ENCODE peak calls at places on chromosomes 4 and X, in four cellular contexts. One of them, this sample, is unnamed. For H3K27me3, the result is how much of the 10 kb centered on the place peaks cover.

GRCh38 chrX:43165343-43165920 is 387.5 kb upstream of the PPP1R2C start:
- DNase-seq in breast epithelium: no peak
- DNase-seq in spleen: no peak
- DNase-seq in upper lobe of left lung: no peak
- DNase-seq in this sample: no peak

GRCh38 chrX:2677764-2678163 is 13.3 kb upstream of the CD99 start:
- DNase-seq in breast epithelium: peak
- DNase-seq in spleen: no peak
- DNase-seq in upper lobe of left lung: no peak
- DNase-seq in this sample: peak

GRCh38 chrX:14864626-14865025 is 8.2 kb downstream of the FANCB start:
- DNase-seq in breast epithelium: no peak
- DNase-seq in spleen: no peak
- DNase-seq in upper lobe of left lung: no peak
- DNase-seq in this sample: no peak

GRCh38 chr4:31034550-31034949 is 314.4 kb downstream of the PCDH7 start:
- DNase-seq in breast epithelium: no peak
- DNase-seq in spleen: no peak
- DNase-seq in upper lobe of left lung: no peak
- DNase-seq in this sample: no peak

GRCh38 chr4:128229458-128229805 is 58.2 kb downstream of the PGRMC2 start:
- DNase-seq in breast epithelium: no peak
- DNase-seq in spleen: no peak
- DNase-seq in upper lobe of left lung: no peak
- DNase-seq in this sample: no peak

GRCh38 chr4:40333921-40334352 is 1.2 kb upstream of the CHRNA9 start:
- DNase-seq in breast epithelium: no peak
- DNase-seq in spleen: no peak
- DNase-seq in upper lobe of left lung: no peak
- DNase-seq in this sample: no peak

GRCh38 chrX:129665916-129666644 is 11.3 kb upstream of the APLN start:
- DNase-seq in breast epithelium: no peak
- DNase-seq in spleen: no peak
- DNase-seq in upper lobe of left lung: no peak
- DNase-seq in this sample: no peak

GRCh38 chr4:106806158-106806797 is 229.8 kb downstream of the DKK2 start:
- DNase-seq in breast epithelium: no peak
- DNase-seq in spleen: no peak
- DNase-seq in upper lobe of left lung: no peak
- DNase-seq in this sample: no peak

GRCh38 chr4:106809083-106809482 is 227.0 kb downstream of the DKK2 start:
- DNase-seq in breast epithelium: no peak
- DNase-seq in spleen: no peak
- DNase-seq in upper lobe of left lung: no peak
- DNase-seq in this sample: no peak

GRCh38 chrX:134167804-134168203 is 69.2 kb upstream of the CCDC160 start:
- DNase-seq in breast epithelium: no peak
- DNase-seq in spleen: no peak
- DNase-seq in upper lobe of left lung: no peak
- DNase-seq in this sample: no peak

GRCh38 chrX:110317820-110318663 is at the start of gene AMMECR1:
- DNase-seq in breast epithelium: peak
- DNase-seq in spleen: peak
- DNase-seq in upper lobe of left lung: peak
- DNase-seq in this sample: peak
- TF ChIP-seq POLR2AphosphoS5 in breast epithelium: no peak
- TF ChIP-seq POLR2AphosphoS5 in spleen: peak
- TF ChIP-seq POLR2AphosphoS5 in upper lobe of left lung: no peak
- TF ChIP-seq POLR2AphosphoS5 in this sample: peak

GRCh38 chrX:10326578-10326977 is 169.8 kb downstream of the CLCN4 start:
- DNase-seq in breast epithelium: no peak
- DNase-seq in spleen: no peak
- DNase-seq in upper lobe of left lung: no peak
- DNase-seq in this sample: no peak
- H3K27me3 ChIP-seq in breast epithelium: under half
- H3K27me3 ChIP-seq in spleen: under half
- H3K27me3 ChIP-seq in upper lobe of left lung: under half
- H3K27me3 ChIP-seq in this sample: under half

GRCh38 chr4:99317354-99317753 is 3.8 kb downstream of the ADH1B start:
- DNase-seq in breast epithelium: no peak
- DNase-seq in spleen: no peak
- DNase-seq in upper lobe of left lung: no peak
- DNase-seq in this sample: no peak

GRCh38 chr4:99324361-99324760 is 3.2 kb upstream of the ADH1B start:
- DNase-seq in breast epithelium: no peak
- DNase-seq in spleen: no peak
- DNase-seq in upper lobe of left lung: no peak
- DNase-seq in this sample: no peak

GRCh38 chr4:99323761-99324160 is 2.6 kb upstream of the ADH1B start:
- DNase-seq in breast epithelium: no peak
- DNase-seq in spleen: no peak
- DNase-seq in upper lobe of left lung: no peak
- DNase-seq in this sample: no peak

GRCh38 chr4:99324978-99325377 is 3.8 kb upstream of the ADH1B start:
- DNase-seq in breast epithelium: no peak
- DNase-seq in spleen: no peak
- DNase-seq in upper lobe of left lung: no peak
- DNase-seq in this sample: peak

DNA sequence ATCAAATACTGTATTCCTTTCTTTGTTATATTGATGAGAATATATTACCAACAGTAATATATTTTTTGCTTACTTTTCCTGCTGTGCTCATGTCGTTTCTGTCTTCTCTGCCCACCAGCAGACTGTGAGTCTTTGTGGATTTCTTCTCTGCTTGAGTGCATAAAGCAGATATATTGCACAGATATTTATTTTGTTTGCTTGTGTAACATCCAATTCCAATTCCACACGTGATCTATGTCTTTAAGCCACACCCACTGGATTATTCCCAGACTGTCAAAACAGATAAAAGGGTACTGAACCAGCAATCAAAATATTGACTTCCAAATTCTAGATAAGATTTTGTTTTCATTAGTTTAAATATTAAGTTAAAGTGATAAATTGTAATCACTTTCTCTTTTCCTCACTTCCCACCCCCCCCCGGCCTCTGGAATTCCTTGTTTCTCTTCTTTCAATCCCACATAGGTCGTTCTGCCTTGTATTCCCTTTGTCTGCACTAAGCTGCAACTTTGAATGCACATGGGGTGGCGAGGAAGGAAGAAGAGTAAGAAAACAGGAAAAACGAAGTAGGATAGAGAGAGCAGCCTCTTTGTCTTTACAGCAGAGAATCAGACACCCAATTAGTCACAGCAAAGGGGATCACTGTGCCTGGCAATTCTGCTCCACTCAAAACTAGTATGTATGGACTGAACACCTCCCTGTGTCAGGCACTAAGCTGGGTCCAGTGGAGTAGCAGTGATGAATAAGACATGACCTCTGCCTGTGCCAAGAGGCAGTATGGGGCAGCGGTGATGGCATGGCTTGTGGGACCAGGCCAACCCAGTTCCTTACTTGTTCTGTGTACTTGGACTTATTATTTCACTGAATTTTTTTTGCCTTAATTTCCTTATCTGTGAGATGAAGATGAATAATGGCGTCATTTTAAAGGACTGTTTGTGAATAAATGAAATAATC is at the start of gene ADH1B:
- DNase-seq in breast epithelium: no peak
- DNase-seq in spleen: no peak
- DNase-seq in upper lobe of left lung: no peak
- DNase-seq in this sample: no peak
- H3K4me3 ChIP-seq in breast epithelium: peak
- H3K4me3 ChIP-seq in spleen: peak
- H3K4me3 ChIP-seq in upper lobe of left lung: peak
- H3K4me3 ChIP-seq in this sample: peak

GRCh38 chr4:6781113-6781512 is 1.4 kb upstream of the KIAA0232 start:
- DNase-seq in breast epithelium: no peak
- DNase-seq in spleen: no peak
- DNase-seq in upper lobe of left lung: no peak
- DNase-seq in this sample: no peak

GRCh38 chr4:6782147-6782845 is at the start of gene KIAA0232:
- DNase-seq in breast epithelium: peak
- DNase-seq in spleen: peak
- DNase-seq in upper lobe of left lung: peak
- DNase-seq in this sample: peak

GRCh38 chr4:6783111-6783981 is 819 bp downstream of the KIAA0232 start:
- DNase-seq in breast epithelium: peak
- DNase-seq in spleen: peak
- DNase-seq in upper lobe of left lung: peak
- DNase-seq in this sample: peak

GRCh38 chr4:6781561-6781960 is 966 bp upstream of the KIAA0232 start:
- DNase-seq in breast epithelium: no peak
- DNase-seq in spleen: no peak
- DNase-seq in upper lobe of left lung: no peak
- DNase-seq in this sample: no peak

GRCh38 chr4:6782846-6783110 is 251 bp downstream of the KIAA0232 start:
- DNase-seq in breast epithelium: no peak
- DNase-seq in spleen: no peak
- DNase-seq in upper lobe of left lung: no peak
- DNase-seq in this sample: no peak
- TF ChIP-seq POLR2AphosphoS5 in breast epithelium: no peak
- TF ChIP-seq POLR2AphosphoS5 in spleen: no peak
- TF ChIP-seq POLR2AphosphoS5 in upper lobe of left lung: no peak
- TF ChIP-seq POLR2AphosphoS5 in this sample: no peak

GRCh38 chr4:79298027-79298426 is 27.8 kb downstream of the NAA11 start:
- DNase-seq in breast epithelium: no peak
- DNase-seq in spleen: peak
- DNase-seq in upper lobe of left lung: no peak
- DNase-seq in this sample: no peak
- H3K27me3 ChIP-seq in breast epithelium: under half
- H3K27me3 ChIP-seq in spleen: under half
- H3K27me3 ChIP-seq in upper lobe of left lung: under half
- H3K27me3 ChIP-seq in this sample: under half

GRCh38 chr4:126318376-126318775 is 1003.6 kb downstream of the FAT4 start:
- DNase-seq in breast epithelium: no peak
- DNase-seq in spleen: no peak
- DNase-seq in upper lobe of left lung: no peak
- DNase-seq in this sample: no peak
- H3K4me3 ChIP-seq in breast epithelium: no peak
- H3K4me3 ChIP-seq in spleen: no peak
- H3K4me3 ChIP-seq in upper lobe of left lung: no peak
- H3K4me3 ChIP-seq in this sample: no peak

DNA sequence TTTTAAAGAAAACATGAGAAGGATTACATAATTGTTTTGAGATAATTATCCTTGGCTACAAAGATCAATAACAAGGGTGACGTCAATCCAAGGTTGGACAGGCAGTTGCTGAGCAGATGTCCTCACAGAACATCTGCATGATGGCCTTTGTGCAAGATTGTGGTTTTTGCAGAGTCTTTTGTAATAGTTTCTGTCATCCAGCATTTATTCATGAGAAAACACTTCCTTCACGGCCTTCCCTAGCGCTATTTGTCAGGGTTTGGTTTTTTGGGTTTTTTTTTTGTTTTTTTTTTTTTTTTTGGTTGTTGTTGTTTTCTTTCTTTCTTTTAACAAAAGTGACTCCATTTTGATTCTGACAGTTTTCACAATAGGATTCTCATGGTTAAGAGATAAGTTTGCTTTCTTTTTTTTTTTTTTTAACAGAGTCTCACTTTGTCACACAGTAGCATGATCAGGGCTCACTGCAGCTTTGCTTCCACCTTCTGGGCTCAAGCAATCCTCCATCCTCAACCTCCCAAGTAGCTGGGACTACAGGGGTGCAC is 31.5 kb upstream of the ELF2 start:
- DNase-seq in breast epithelium: no peak
- DNase-seq in spleen: no peak
- DNase-seq in upper lobe of left lung: no peak
- DNase-seq in this sample: no peak
- TF ChIP-seq POLR2AphosphoS5 in breast epithelium: peak
- TF ChIP-seq POLR2AphosphoS5 in spleen: peak
- TF ChIP-seq POLR2AphosphoS5 in upper lobe of left lung: peak
- TF ChIP-seq POLR2AphosphoS5 in this sample: peak

GRCh38 chrX:53303195-53303594 is 21.8 kb upstream of the IQSEC2 start:
- DNase-seq in breast epithelium: no peak
- DNase-seq in spleen: no peak
- DNase-seq in upper lobe of left lung: no peak
- DNase-seq in this sample: no peak

GRCh38 chrX:53309837-53310236 is 28.5 kb upstream of the IQSEC2 start:
- DNase-seq in breast epithelium: no peak
- DNase-seq in spleen: no peak
- DNase-seq in upper lobe of left lung: no peak
- DNase-seq in this sample: no peak

GRCh38 chrX:53308836-53309235 is 27.5 kb upstream of the IQSEC2 start:
- DNase-seq in breast epithelium: no peak
- DNase-seq in spleen: no peak
- DNase-seq in upper lobe of left lung: no peak
- DNase-seq in this sample: no peak

DNA sequence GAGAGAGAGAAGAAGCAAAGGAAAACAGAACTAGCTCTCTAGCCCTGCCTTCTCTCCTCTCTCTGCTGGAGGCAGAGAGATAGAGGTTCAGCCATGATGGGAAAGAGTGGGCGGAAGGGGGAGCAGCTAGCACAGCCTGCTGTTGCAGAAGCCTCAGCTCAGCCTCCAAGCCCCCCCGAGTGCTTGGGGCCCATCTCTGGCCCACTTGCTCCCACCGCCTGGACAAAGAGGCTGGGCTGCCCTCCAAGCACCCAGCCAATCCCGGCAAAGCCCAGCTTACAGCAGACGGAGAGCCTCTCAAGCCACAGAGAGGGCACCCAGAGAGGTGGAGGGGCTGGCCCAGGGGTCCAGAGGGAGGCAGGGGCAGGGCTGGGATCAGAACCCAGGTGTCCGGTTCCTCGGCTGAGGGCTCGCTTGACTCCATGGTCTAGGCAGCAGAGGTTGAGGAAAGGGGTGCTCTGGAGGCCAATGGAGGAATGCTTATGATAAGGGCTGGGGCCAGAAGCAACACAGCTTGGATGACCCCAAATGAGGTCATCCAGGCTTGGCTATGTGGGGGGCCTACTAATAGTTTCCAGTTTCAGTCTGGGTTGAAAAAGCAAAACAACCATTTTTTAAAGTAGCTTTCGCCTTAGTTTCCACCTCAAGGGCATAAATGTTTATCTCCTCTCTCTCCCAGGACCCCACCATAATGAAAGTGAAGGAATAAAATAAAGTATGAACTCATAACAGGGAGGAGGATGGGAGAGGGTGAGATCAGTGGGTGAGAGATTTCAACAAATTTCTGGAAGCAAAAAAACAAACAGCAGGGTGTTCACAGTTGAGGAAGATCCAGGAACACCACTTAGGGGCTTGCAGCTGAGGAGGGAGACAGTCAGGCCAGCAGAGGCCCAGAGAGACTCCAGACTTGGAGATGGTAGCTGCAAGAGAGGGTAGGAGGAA is 24.9 kb upstream of the IQSEC2 start:
- DNase-seq in breast epithelium: no peak
- DNase-seq in spleen: no peak
- DNase-seq in upper lobe of left lung: no peak
- DNase-seq in this sample: no peak
- H3K27me3 ChIP-seq in breast epithelium: under half
- H3K27me3 ChIP-seq in spleen: under half
- H3K27me3 ChIP-seq in upper lobe of left lung: under half
- H3K27me3 ChIP-seq in this sample: under half

DNA sequence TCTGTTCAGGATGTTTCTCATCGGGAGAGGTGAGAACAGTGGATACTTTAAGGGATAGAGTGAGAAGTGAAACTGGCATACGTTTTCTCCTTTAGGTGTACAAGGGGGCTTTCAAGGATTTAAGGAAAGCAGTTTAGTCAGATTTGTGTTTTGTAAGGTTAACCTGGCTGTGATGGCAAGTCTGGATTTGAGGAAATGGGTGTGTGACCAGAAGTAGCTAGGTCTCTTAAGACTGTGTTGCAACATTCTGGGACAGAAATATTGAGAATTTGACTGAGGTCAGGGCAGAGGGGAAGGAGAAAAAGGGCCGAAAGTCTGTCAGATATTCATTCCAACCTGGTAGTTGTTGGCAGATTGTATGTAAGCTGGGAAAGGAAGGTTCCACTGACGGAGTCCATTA is 10.4 kb upstream of the GABRE start:
- DNase-seq in breast epithelium: no peak
- DNase-seq in spleen: no peak
- DNase-seq in upper lobe of left lung: no peak
- DNase-seq in this sample: no peak
- H3K4me3 ChIP-seq in breast epithelium: no peak
- H3K4me3 ChIP-seq in spleen: no peak
- H3K4me3 ChIP-seq in upper lobe of left lung: no peak
- H3K4me3 ChIP-seq in this sample: no peak